ENCODE peak calls at places on chromosomes 4 and X, in six cellular contexts. M, U, B, H, F and R are unnamed samples. For H3K4me1, the result is how much of the 10 kb centered on the place peaks cover.

GRCh38 chrX:130330706-130331105 is 9.0 kb upstream of the SLC25A14 start:
- DNase-seq in U (peak), B (peak), H (peak), M (peak), F (peak), R (no peak)

GRCh38 chr4:74441744-74442143 is 3.2 kb upstream of the AREG start:
- DNase-seq in U (no peak), M (no peak), H (no peak), B (no peak), F (no peak), R (no peak)

GRCh38 chr4:114267976-114268375 is 288.5 kb upstream of the ARSJ start:
- DNase-seq in H (no peak), F (no peak), B (no peak), U (no peak), M (peak), R (no peak)

GRCh38 chrX:17697191-17697590 is 40.1 kb upstream of the SCML1 start:
- DNase-seq in M (peak), U (no peak), H (no peak), B (no peak), F (no peak), R (no peak)

GRCh38 chr4:188254211-188254610 is 115.0 kb downstream of the TRIML1 start:
- DNase-seq in B (no peak), F (no peak), U (no peak), M (no peak), H (no peak), R (no peak)

GRCh38 chr4:186570193-186570996 is 15.0 kb upstream of the MTNR1A start:
- DNase-seq in H (no peak), F (no peak), M (peak), B (peak), U (no peak), R (no peak)

GRCh38 chrX:99653352-99653751 is 756.7 kb downstream of the PCDH19 start:
- DNase-seq in H (no peak), B (no peak), U (no peak), M (no peak), F (no peak), R (no peak)

GRCh38 chr4:186829097-186829496 is 105.4 kb upstream of the FAT1 start:
- DNase-seq in M (no peak), F (no peak), H (no peak), B (no peak), U (no peak), R (no peak)

GRCh38 chr4:96205143-96205542 is 365.2 kb downstream of the PDHA2 start:
- DNase-seq in F (no peak), M (peak), H (no peak), B (no peak), U (no peak), R (no peak)

GRCh38 chr4:53905935-53906377 is 158.4 kb downstream of the CHIC2 start:
- DNase-seq in F (no peak), M (peak), U (no peak), H (peak), B (peak), R (no peak)

GRCh38 chr4:176274441-176274840 is 5.4 kb upstream of the ASB5 start:
- DNase-seq in H (no peak), B (no peak), F (no peak), M (no peak), U (peak), R (no peak)

GRCh38 chrX:71998836-71999509 is 88.3 kb downstream of the NHSL2 start:
- DNase-seq in U (no peak), H (peak), M (peak), B (peak), F (no peak), R (peak)

GRCh38 chr4:10730590-10730989 is 46.0 kb upstream of the CLNK start:
- DNase-seq in M (no peak), B (no peak), U (no peak), F (no peak), H (no peak), R (no peak)

GRCh38 chr4:147479817-147480216 is 1.1 kb upstream of the EDNRA start:
- DNase-seq in B (no peak), U (peak), M (peak), H (no peak), F (peak), R (no peak)

GRCh38 chrX:13891367-13892146 is 74.7 kb upstream of the GPM6B start:
- DNase-seq in M (no peak), U (no peak), B (no peak), H (peak), F (no peak), R (no peak)

GRCh38 chr4:2805712-2806391 is 13.0 kb downstream of the SH3BP2 start:
- DNase-seq in H (no peak), F (peak), B (peak), U (peak), M (peak), R (no peak)
- H3K4me1 ChIP-seq in H (under half), F (half or more), B (half or more), U (under half), M (under half), R (under half)

GRCh38 chr4:7048642-7049041 is 5.5 kb downstream of the TADA2B start:
- DNase-seq in M (no peak), U (no peak), F (no peak), H (no peak), B (no peak), R (no peak)

GRCh38 chr4:7045553-7045952 is 2.4 kb downstream of the TADA2B start:
- DNase-seq in F (no peak), M (no peak), H (no peak), B (no peak), U (peak), R (no peak)

GRCh38 chr4:7044415-7044930 is 1.3 kb downstream of the TADA2B start:
- DNase-seq in B (no peak), U (no peak), H (no peak), F (no peak), M (peak), R (no peak)

GRCh38 chr4:7046971-7047370 is 3.8 kb downstream of the TADA2B start:
- DNase-seq in H (no peak), B (no peak), M (no peak), U (no peak), F (no peak), R (no peak)

GRCh38 chr4:7045961-7046921 is 3.1 kb downstream of the TADA2B start:
- DNase-seq in F (no peak), U (no peak), M (no peak), H (peak), B (no peak), R (no peak)
- H3K27ac ChIP-seq in F (no peak), U (no peak), M (no peak), H (no peak), B (no peak), R (peak)

DNA sequence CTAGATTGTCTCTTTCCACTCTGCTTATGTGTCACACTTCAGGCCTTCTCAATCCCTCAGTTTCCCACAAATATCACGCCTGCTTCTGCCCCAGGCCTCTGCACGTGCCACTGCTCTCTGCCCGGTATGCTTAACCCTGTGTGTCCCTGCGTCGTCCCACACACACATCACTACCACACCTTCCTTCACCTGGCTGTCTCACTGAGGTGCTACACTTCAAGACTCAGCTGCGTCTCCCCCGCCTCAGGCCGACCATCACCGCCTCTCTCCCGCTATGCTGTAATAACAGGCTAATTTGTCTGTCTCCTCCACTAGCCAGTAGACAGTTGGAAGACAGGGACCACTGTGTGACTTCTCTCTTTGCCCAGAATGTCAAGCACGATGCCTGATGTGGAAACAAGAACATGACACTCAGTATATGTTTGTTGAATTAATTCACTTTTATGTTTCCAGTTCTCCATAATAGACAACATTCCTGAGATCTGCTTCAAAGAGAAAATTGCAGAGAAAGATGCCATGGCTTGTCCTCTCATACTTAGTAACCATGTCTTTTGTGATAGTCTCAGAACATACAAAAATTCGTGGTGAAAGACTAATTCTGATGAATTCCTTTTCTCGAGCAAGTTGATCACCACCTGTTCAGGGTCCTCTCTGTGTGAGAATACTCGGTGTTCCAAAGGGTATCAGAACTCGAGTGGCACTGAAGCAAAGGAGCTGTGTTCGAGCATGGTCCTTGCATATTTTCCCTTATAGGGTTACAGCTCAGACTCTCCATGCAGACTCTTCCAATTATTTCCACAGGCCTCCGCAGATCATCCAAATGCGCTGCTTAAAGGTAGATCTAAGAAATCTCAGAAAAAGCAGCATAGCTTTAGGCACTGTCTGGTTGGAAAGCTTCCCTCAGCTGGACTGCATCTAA is 54.2 kb downstream of the AFAP1 start:
- DNase-seq in H (no peak), F (no peak), B (no peak), U (no peak), M (no peak), R (no peak)
- H3K4me1 ChIP-seq in H (under half), F (under half), B (under half), U (under half), M (under half), R (under half)

GRCh38 chr4:157996061-157996460 is 176.8 kb downstream of the GASK1B start:
- DNase-seq in M (no peak), H (no peak), F (no peak), B (no peak), U (no peak), R (no peak)

GRCh38 chr4:157994863-157995262 is 178.0 kb downstream of the GASK1B start:
- DNase-seq in B (no peak), U (peak), M (peak), H (no peak), F (no peak), R (no peak)

GRCh38 chr4:157996598-157996997 is 176.2 kb downstream of the GASK1B start:
- DNase-seq in B (no peak), H (no peak), M (no peak), U (no peak), F (no peak), R (no peak)

GRCh38 chr4:157999723-158000122 is 173.1 kb downstream of the GASK1B start:
- DNase-seq in B (no peak), M (no peak), F (no peak), H (no peak), U (no peak), R (no peak)

DNA sequence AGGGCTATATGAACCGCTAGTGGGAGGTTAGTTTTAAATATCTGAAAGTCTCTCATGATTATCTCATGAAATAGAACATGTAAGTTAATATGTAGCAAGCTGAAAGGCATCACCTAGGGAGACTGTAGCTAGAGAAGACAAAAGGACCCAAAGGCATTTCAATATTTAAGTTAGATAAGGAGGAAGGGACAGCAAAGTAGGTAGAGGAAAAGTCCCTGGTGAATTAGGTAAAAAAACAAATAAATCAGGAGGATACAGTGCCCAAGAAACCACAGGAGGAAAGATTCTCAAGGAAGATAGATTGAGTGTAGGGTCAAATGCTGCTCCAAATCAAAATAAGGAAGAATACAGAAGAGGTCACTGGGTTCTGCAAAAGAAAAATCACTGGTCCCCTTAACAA is 175.5 kb downstream of the GASK1B start:
- DNase-seq in H (no peak), F (no peak), U (no peak), B (no peak), M (no peak), R (no peak)
- H3K27ac ChIP-seq in H (no peak), F (no peak), U (no peak), B (no peak), M (no peak), R (no peak)

GRCh38 chr4:138252551-138252950 is 10.4 kb upstream of the SLC7A11 start:
- DNase-seq in F (no peak), H (no peak), B (no peak), M (no peak), U (no peak), R (no peak)
- H3K4me1 ChIP-seq in F (under half), H (under half), B (under half), M (under half), U (under half), R (under half)

GRCh38 chrX:5474282-5474681 is 754.4 kb downstream of the NLGN4X start:
- DNase-seq in U (no peak), M (no peak), B (no peak), F (no peak), H (no peak), R (no peak)
- H3K27ac ChIP-seq in U (no peak), M (no peak), B (no peak), F (no peak), H (no peak), R (no peak)

DNA sequence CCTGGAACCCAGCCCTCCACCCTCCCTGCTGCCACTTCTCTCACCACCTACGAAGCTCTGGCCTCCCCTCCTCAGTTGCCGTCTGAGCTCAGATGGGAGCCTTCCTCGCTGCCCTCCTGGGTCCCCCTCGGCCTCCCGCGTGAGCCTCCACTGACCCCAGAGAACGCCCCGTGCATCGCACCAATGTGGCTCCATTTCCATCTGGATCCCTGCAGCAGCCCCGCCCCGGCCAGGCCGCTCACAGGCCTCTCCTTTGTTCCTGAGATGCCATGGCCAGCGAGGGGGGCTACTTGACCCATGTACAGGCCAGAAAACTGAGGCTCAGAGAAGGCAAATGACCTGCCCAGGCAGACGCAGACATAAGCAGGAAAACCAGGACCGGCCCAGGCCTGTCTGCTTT is 242.4 kb upstream of the PSAPL1 start:
- DNase-seq in B (no peak), H (no peak), M (no peak), U (no peak), F (no peak), R (no peak)
- H3K4me1 ChIP-seq in B (under half), H (under half), M (under half), U (under half), F (under half), R (under half)